ENCODE peak calls at places on chromosome 19, in seven cellular contexts. One of them, this sample, is unnamed.

GRCh38 chr19:4010808-4011110 is 3.2 kb downstream of the PIAS4 start:
- DNase-seq in IMR-90: no peak
- DNase-seq in neuronal stem cell: no peak
- DNase-seq in H9: no peak
- DNase-seq in mesendoderm: no peak
- DNase-seq in mesenchymal stem cell: no peak
- DNase-seq in H1: no peak
- DNase-seq in this sample: no peak

GRCh38 chr19:16325161-16325527 is 518 bp downstream of the KLF2 start:
- DNase-seq in H9: peak
- DNase-seq in IMR-90: no peak
- DNase-seq in mesendoderm: peak
- DNase-seq in mesenchymal stem cell: peak
- DNase-seq in H1: no peak
- DNase-seq in neuronal stem cell: peak
- DNase-seq in this sample: no peak

GRCh38 chr19:48342841-48343540 is 17.6 kb downstream of the EMP3 start:
- DNase-seq in neuronal stem cell: no peak
- DNase-seq in H9: no peak
- DNase-seq in mesendoderm: no peak
- DNase-seq in mesenchymal stem cell: peak
- DNase-seq in IMR-90: peak
- DNase-seq in H1: no peak
- DNase-seq in this sample: peak

GRCh38 chr19:610071-610800 is 20.6 kb downstream of the HCN2 start:
- DNase-seq in H1: no peak
- DNase-seq in H9: no peak
- DNase-seq in mesenchymal stem cell: no peak
- DNase-seq in mesendoderm: no peak
- DNase-seq in IMR-90: no peak
- DNase-seq in neuronal stem cell: no peak
- DNase-seq in this sample: no peak

GRCh38 chr19:46748325-46749109 is 2.3 kb upstream of the STRN4 start:
- DNase-seq in H9: peak
- DNase-seq in mesenchymal stem cell: peak
- DNase-seq in H1: no peak
- DNase-seq in mesendoderm: peak
- DNase-seq in neuronal stem cell: peak
- DNase-seq in IMR-90: peak
- DNase-seq in this sample: peak

GRCh38 chr19:43841990-43842389 is 14.9 kb downstream of the ZNF283 start:
- DNase-seq in mesendoderm: peak
- DNase-seq in neuronal stem cell: no peak
- DNase-seq in IMR-90: no peak
- DNase-seq in H1: no peak
- DNase-seq in mesenchymal stem cell: no peak
- DNase-seq in H9: no peak
- DNase-seq in this sample: no peak

GRCh38 chr19:6551607-6552450 is 21.0 kb downstream of the TNFSF9 start:
- DNase-seq in mesenchymal stem cell: no peak
- DNase-seq in IMR-90: no peak
- DNase-seq in neuronal stem cell: no peak
- DNase-seq in H1: no peak
- DNase-seq in mesendoderm: peak
- DNase-seq in H9: peak
- DNase-seq in this sample: no peak

GRCh38 chr19:49679832-49680472 is 2.9 kb downstream of the PRMT1 start:
- DNase-seq in mesenchymal stem cell: no peak
- DNase-seq in IMR-90: no peak
- DNase-seq in H9: no peak
- DNase-seq in H1: no peak
- DNase-seq in mesendoderm: no peak
- DNase-seq in neuronal stem cell: no peak
- DNase-seq in this sample: no peak

GRCh38 chr19:13146763-13147563 is 3.2 kb downstream of the STX10 start:
- DNase-seq in IMR-90: no peak
- DNase-seq in mesenchymal stem cell: no peak
- DNase-seq in neuronal stem cell: no peak
- DNase-seq in H9: no peak
- DNase-seq in H1: no peak
- DNase-seq in mesendoderm: no peak
- DNase-seq in this sample: no peak

GRCh38 chr19:50214699-50215543 is 11.5 kb downstream of the MYH14 start:
- DNase-seq in IMR-90: no peak
- DNase-seq in H1: no peak
- DNase-seq in H9: no peak
- DNase-seq in neuronal stem cell: no peak
- DNase-seq in mesendoderm: peak
- DNase-seq in mesenchymal stem cell: no peak
- DNase-seq in this sample: no peak

GRCh38 chr19:18504886-18505610 is 16.8 kb downstream of the ELL start:
- DNase-seq in neuronal stem cell: no peak
- DNase-seq in H9: no peak
- DNase-seq in IMR-90: no peak
- DNase-seq in mesendoderm: no peak
- DNase-seq in mesenchymal stem cell: no peak
- DNase-seq in H1: no peak
- DNase-seq in this sample: no peak

GRCh38 chr19:12788682-12789097 is 2.6 kb upstream of the JUNB start:
- DNase-seq in mesenchymal stem cell: peak
- DNase-seq in neuronal stem cell: no peak
- DNase-seq in H1: no peak
- DNase-seq in IMR-90: peak
- DNase-seq in H9: peak
- DNase-seq in mesendoderm: peak
- DNase-seq in this sample: peak

GRCh38 chr19:50912727-50913716 is 1.8 kb upstream of the KLK4 start:
- DNase-seq in mesenchymal stem cell: no peak
- DNase-seq in IMR-90: no peak
- DNase-seq in mesendoderm: no peak
- DNase-seq in H9: no peak
- DNase-seq in H1: no peak
- DNase-seq in neuronal stem cell: no peak
- DNase-seq in this sample: no peak

GRCh38 chr19:14160017-14160703 is 23.8 kb upstream of the ASF1B start:
- DNase-seq in neuronal stem cell: no peak
- DNase-seq in H1: no peak
- DNase-seq in IMR-90: no peak
- DNase-seq in H9: no peak
- DNase-seq in mesenchymal stem cell: no peak
- DNase-seq in mesendoderm: no peak
- DNase-seq in this sample: no peak

GRCh38 chr19:12828494-12828893 is 5.9 kb downstream of the RTBDN start:
- DNase-seq in mesendoderm: peak
- DNase-seq in H9: peak
- DNase-seq in H1: no peak
- DNase-seq in neuronal stem cell: no peak
- DNase-seq in mesenchymal stem cell: no peak
- DNase-seq in IMR-90: no peak
- DNase-seq in this sample: no peak

GRCh38 chr19:6536138-6536671 is 5.4 kb downstream of the TNFSF9 start:
- DNase-seq in mesenchymal stem cell: peak
- DNase-seq in mesendoderm: peak
- DNase-seq in H1: no peak
- DNase-seq in neuronal stem cell: no peak
- DNase-seq in IMR-90: no peak
- DNase-seq in H9: peak
- DNase-seq in this sample: no peak

GRCh38 chr19:27861411-27861975 is 1351.5 kb downstream of the UQCRFS1 start:
- DNase-seq in mesendoderm: no peak
- DNase-seq in neuronal stem cell: no peak
- DNase-seq in IMR-90: no peak
- DNase-seq in mesenchymal stem cell: no peak
- DNase-seq in H1: no peak
- DNase-seq in H9: no peak
- DNase-seq in this sample: no peak

GRCh38 chr19:11018179-11018578 is 57.3 kb downstream of the SMARCA4 start:
- DNase-seq in H1: no peak
- DNase-seq in H9: no peak
- DNase-seq in mesendoderm: peak
- DNase-seq in IMR-90: no peak
- DNase-seq in neuronal stem cell: no peak
- DNase-seq in mesenchymal stem cell: peak
- DNase-seq in this sample: peak

GRCh38 chr19:45952691-45953505 is 20.8 kb downstream of the NOVA2 start:
- DNase-seq in neuronal stem cell: peak
- DNase-seq in H9: peak
- DNase-seq in IMR-90: peak
- DNase-seq in H1: peak
- DNase-seq in mesendoderm: peak
- DNase-seq in mesenchymal stem cell: peak
- DNase-seq in this sample: peak

GRCh38 chr19:47407417-47407774 is 11.9 kb downstream of the MEIS3 start:
- DNase-seq in mesenchymal stem cell: no peak
- DNase-seq in H9: no peak
- DNase-seq in neuronal stem cell: no peak
- DNase-seq in H1: no peak
- DNase-seq in mesendoderm: peak
- DNase-seq in IMR-90: no peak
- DNase-seq in this sample: no peak

GRCh38 chr19:2490659-2491058 is 14.7 kb downstream of the GADD45B start:
- DNase-seq in IMR-90: no peak
- DNase-seq in H1: no peak
- DNase-seq in neuronal stem cell: no peak
- DNase-seq in mesendoderm: no peak
- DNase-seq in H9: no peak
- DNase-seq in mesenchymal stem cell: no peak
- DNase-seq in this sample: no peak
- H3K27ac ChIP-seq in IMR-90: no peak
- H3K27ac ChIP-seq in H1: no peak
- H3K27ac ChIP-seq in neuronal stem cell: no peak
- H3K27ac ChIP-seq in mesendoderm: no peak
- H3K27ac ChIP-seq in H9: no peak
- H3K27ac ChIP-seq in mesenchymal stem cell: peak
- H3K27ac ChIP-seq in this sample: no peak

DNA sequence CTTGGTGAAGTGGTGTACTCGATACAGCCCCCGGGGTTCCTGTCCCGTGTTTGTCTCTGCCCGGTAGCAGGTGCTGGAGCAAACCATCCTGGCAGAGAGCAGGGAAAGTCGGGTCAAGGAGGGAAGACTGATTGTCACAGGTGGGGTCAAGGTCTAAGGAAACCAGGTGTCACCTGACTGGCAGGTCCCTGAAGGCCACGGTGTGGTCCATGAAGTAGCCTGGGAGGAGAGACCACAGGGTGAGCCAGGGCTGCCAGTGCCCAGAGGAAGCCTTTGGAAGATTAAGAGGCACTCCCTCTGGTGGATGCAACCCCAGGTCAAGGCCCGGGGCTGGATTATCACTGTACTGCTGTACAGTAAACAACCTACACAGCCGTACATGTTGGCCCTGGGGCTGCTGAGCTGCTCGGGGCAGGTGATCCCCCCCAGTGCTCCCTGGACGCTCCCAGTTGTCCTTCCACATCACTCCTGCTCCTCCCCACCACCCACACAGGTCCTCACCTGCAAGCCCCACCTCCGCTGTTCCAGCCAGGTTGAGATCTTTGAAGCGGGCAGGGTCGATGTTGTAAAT is 6.0 kb upstream of the CCER2 start:
- DNase-seq in mesenchymal stem cell: peak
- DNase-seq in IMR-90: no peak
- DNase-seq in neuronal stem cell: no peak
- DNase-seq in mesendoderm: no peak
- DNase-seq in H1: no peak
- DNase-seq in H9: no peak
- DNase-seq in this sample: peak
- H3K18ac ChIP-seq in mesenchymal stem cell: no peak
- H3K18ac ChIP-seq in IMR-90: no peak
- H3K18ac ChIP-seq in neuronal stem cell: no peak
- H3K18ac ChIP-seq in mesendoderm: no peak
- H3K18ac ChIP-seq in H1: no peak
- H3K18ac ChIP-seq in H9: no peak
- H3K18ac ChIP-seq in this sample: no peak

GRCh38 chr19:32652893-32653625 is 21.9 kb downstream of the ANKRD27 start:
- DNase-seq in H1: no peak
- DNase-seq in mesendoderm: no peak
- DNase-seq in neuronal stem cell: no peak
- DNase-seq in H9: no peak
- DNase-seq in IMR-90: peak
- DNase-seq in mesenchymal stem cell: no peak
- DNase-seq in this sample: peak
- H3K23ac ChIP-seq in H1: no peak
- H3K23ac ChIP-seq in mesendoderm: no peak
- H3K23ac ChIP-seq in neuronal stem cell: no peak
- H3K23ac ChIP-seq in H9: no peak
- H3K23ac ChIP-seq in IMR-90: no peak
- H3K23ac ChIP-seq in mesenchymal stem cell: no peak
- H3K23ac ChIP-seq in this sample: no peak

GRCh38 chr19:40836754-40837429 is 13.4 kb downstream of the CYP2A6 start:
- DNase-seq in IMR-90: no peak
- DNase-seq in neuronal stem cell: no peak
- DNase-seq in mesendoderm: no peak
- DNase-seq in mesenchymal stem cell: no peak
- DNase-seq in H9: no peak
- DNase-seq in H1: no peak
- DNase-seq in this sample: no peak

GRCh38 chr19:40827386-40828247 is 22.6 kb downstream of the CYP2A6 start:
- DNase-seq in mesenchymal stem cell: no peak
- DNase-seq in H1: no peak
- DNase-seq in H9: peak
- DNase-seq in mesendoderm: no peak
- DNase-seq in neuronal stem cell: no peak
- DNase-seq in IMR-90: no peak
- DNase-seq in this sample: no peak

GRCh38 chr19:40829205-40829604 is 21.0 kb downstream of the CYP2A6 start:
- DNase-seq in mesenchymal stem cell: no peak
- DNase-seq in mesendoderm: no peak
- DNase-seq in H1: no peak
- DNase-seq in neuronal stem cell: no peak
- DNase-seq in IMR-90: no peak
- DNase-seq in H9: no peak
- DNase-seq in this sample: no peak

DNA sequence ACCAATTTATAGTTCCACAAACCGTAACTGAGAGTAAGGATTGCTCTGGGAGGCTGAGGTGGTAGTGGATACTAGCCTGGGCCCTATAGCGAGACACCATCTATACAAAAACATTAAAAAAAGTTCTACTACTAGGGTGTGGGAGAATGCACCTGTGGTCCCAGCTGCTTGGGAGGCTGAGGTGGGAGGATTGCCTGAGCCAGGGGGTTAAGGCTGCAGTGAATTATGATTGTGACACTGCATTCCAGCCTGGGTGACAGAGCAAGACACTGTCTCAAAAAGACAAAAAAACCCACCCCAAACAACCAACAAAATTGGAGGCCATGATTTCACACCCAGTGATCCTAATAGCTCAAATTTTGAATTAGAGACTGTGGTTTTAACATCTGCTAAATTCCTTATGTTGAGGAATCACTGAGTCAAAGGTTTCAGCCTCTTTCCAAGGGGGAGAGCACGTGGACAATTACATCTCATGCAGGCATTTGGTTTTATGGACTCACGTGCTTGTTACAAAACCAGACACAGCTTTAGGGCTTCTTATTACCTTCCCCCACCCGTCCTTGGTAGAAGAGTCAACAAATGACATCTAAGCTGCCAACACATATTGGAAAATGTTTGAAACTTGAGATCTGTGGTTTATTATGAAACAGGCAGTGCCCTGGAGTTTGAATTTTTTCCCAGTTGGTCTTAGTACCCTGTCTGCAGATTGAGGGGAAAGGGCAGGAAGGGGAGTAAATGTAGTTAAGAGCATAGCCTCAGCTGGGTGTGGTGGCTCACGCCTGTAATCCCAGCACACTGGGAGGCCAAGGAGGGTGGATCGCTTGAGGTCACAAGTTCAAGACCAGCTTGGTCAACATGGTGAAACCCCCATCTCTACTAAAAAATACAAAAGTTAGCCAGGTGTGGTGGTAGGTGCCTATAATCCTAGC is 18.5 kb downstream of the CYP2A6 start:
- DNase-seq in H1: no peak
- DNase-seq in mesenchymal stem cell: peak
- DNase-seq in IMR-90: peak
- DNase-seq in H9: no peak
- DNase-seq in neuronal stem cell: no peak
- DNase-seq in mesendoderm: no peak
- DNase-seq in this sample: peak
- H3K27ac ChIP-seq in H1: no peak
- H3K27ac ChIP-seq in mesenchymal stem cell: peak
- H3K27ac ChIP-seq in IMR-90: peak
- H3K27ac ChIP-seq in H9: no peak
- H3K27ac ChIP-seq in neuronal stem cell: no peak
- H3K27ac ChIP-seq in mesendoderm: no peak
- H3K27ac ChIP-seq in this sample: no peak